ENCODE peak calls at places on chromosomes 16 and 17, in eight cellular contexts. L, J, H, Y, U, N, F and M are unnamed samples.

GRCh38 chr17:80612997-80613731 is 68.5 kb downstream of the RPTOR start:
- DNase-seq in N (no peak), H (no peak), F (no peak), U (no peak), L (no peak), J (no peak), Y (no peak), M (no peak)

GRCh38 chr17:79681628-79682261 is 49.0 kb upstream of the ENPP7 start:
- DNase-seq in N (no peak), Y (no peak), H (no peak), J (no peak), L (no peak), F (no peak), U (no peak), M (no peak)

GRCh38 chr17:36024440-36024839 is 6.7 kb upstream of the CCL23 start:
- DNase-seq in J (no peak), U (no peak), Y (no peak), F (no peak), N (no peak), L (no peak), H (no peak), M (no peak)

GRCh38 chr16:64132686-64133085 is 989.2 kb downstream of the CDH11 start:
- DNase-seq in J (no peak), L (no peak), U (no peak), H (no peak), N (no peak), F (peak), Y (no peak), M (no peak)

GRCh38 chr16:67932462-67932840 is 789 bp upstream of the CTRL start:
- DNase-seq in L (no peak), N (no peak), F (no peak), H (no peak), U (no peak), J (no peak), Y (no peak), M (no peak)

GRCh38 chr16:87344931-87345631 is 27.9 kb upstream of the C16orf95 start:
- DNase-seq in J (no peak), Y (no peak), L (no peak), U (peak), H (peak), N (no peak), F (no peak), M (peak)

GRCh38 chr16:74451951-74452758 is 30.9 kb upstream of the CLEC18B start:
- DNase-seq in L (no peak), F (no peak), U (no peak), J (peak), N (no peak), H (no peak), Y (no peak), M (no peak)

GRCh38 chr17:81648707-81649085 is 7.6 kb downstream of the PDE6G start:
- DNase-seq in Y (no peak), L (no peak), J (no peak), U (no peak), H (no peak), F (no peak), N (no peak), M (no peak)

GRCh38 chr16:58027341-58028167 is 2.0 kb downstream of the MMP15 start:
- DNase-seq in F (peak), H (no peak), U (peak), L (peak), J (no peak), Y (peak), N (peak), M (peak)

GRCh38 chr17:74923538-74924249 is 379 bp upstream of the OTOP2 start:
- DNase-seq in L (peak), H (peak), U (peak), Y (peak), N (peak), J (peak), F (peak), M (peak)

GRCh38 chr17:17463821-17464220 is 13.0 kb upstream of the MED9 start:
- DNase-seq in L (no peak), U (no peak), N (no peak), J (no peak), Y (no peak), H (no peak), F (no peak), M (no peak)

GRCh38 chr17:79036609-79037008 is 12.6 kb downstream of the C1QTNF1 start:
- DNase-seq in N (no peak), F (peak), H (peak), Y (peak), L (peak), J (no peak), U (no peak), M (peak)

GRCh38 chr17:10668771-10669170 is 11.7 kb upstream of the MYH3 start:
- DNase-seq in N (no peak), U (no peak), L (peak), H (no peak), J (no peak), F (peak), Y (peak), M (peak)

GRCh38 chr17:62652251-62653001 is 25.0 kb downstream of the MRC2 start:
- DNase-seq in J (peak), L (peak), Y (no peak), H (peak), F (peak), N (peak), U (peak), M (peak)

GRCh38 chr16:50235581-50235980 is 30.8 kb upstream of the ADCY7 start:
- DNase-seq in L (peak), Y (no peak), F (peak), N (peak), U (no peak), H (peak), J (no peak), M (peak)

GRCh38 chr16:19289805-19290490 is 4.4 kb downstream of the CLEC19A start:
- DNase-seq in L (no peak), U (no peak), N (peak), J (no peak), Y (no peak), F (no peak), H (peak), M (no peak)

GRCh38 chr16:74865922-74866598 is 91.4 kb upstream of the FA2H start:
- DNase-seq in J (no peak), U (no peak), Y (no peak), N (peak), H (no peak), L (no peak), F (peak), M (no peak)

GRCh38 chr17:18970582-18971480 is 18.9 kb downstream of the SLC5A10 start:
- DNase-seq in N (no peak), F (no peak), L (no peak), J (no peak), H (no peak), Y (peak), U (no peak), M (no peak)

GRCh38 chr17:2932946-2933345 is 130.5 kb downstream of the OR1D5 start:
- DNase-seq in U (no peak), L (no peak), Y (no peak), H (no peak), F (no peak), N (no peak), J (no peak), M (no peak)

GRCh38 chr16:78851266-78851665 is 749.3 kb downstream of the MAF start:
- DNase-seq in F (no peak), J (no peak), Y (no peak), U (no peak), H (no peak), L (no peak), N (no peak), M (no peak)

GRCh38 chr17:36485805-36486203 is 677 bp upstream of the ZNHIT3 start:
- DNase-seq in U (no peak), F (no peak), J (peak), H (peak), Y (no peak), L (no peak), N (peak), M (no peak)

GRCh38 chr17:11278984-11279270 is 37.9 kb downstream of the SHISA6 start:
- DNase-seq in F (no peak), Y (no peak), J (no peak), U (no peak), H (no peak), L (no peak), N (no peak), M (no peak)

GRCh38 chr16:67555795-67556212 is 6.5 kb upstream of the CTCF start:
- DNase-seq in F (peak), H (peak), U (no peak), N (no peak), J (peak), Y (no peak), L (peak), M (peak)

GRCh38 chr16:66474750-66475199 is 47.7 kb downstream of the BEAN1 start:
- DNase-seq in U (no peak), L (no peak), J (peak), H (peak), F (no peak), N (no peak), Y (no peak), M (no peak)

GRCh38 chr17:27882162-27882840 is 10.9 kb downstream of the LYRM9 start:
- DNase-seq in J (no peak), Y (no peak), L (no peak), F (no peak), H (no peak), U (no peak), N (no peak), M (no peak)

GRCh38 chr17:79890706-79891105 is 51.5 kb upstream of the CBX4 start:
- DNase-seq in F (no peak), N (no peak), Y (no peak), U (no peak), J (no peak), H (no peak), L (no peak), M (no peak)

GRCh38 chr17:49210158-49211029 is at the start of the genes ABI3 and GNGT2:
- DNase-seq in H (peak), Y (no peak), F (peak), U (peak), N (no peak), J (peak), L (no peak), M (peak)

GRCh38 chr17:21199311-21199710 is 14.7 kb downstream of the TMEM11 start:
- DNase-seq in U (no peak), Y (no peak), F (peak), L (peak), J (no peak), H (no peak), N (peak), M (peak)

GRCh38 chr16:27225536-27226360 is 22.4 kb downstream of the KDM8 start:
- DNase-seq in F (no peak), N (no peak), U (no peak), Y (no peak), H (no peak), L (no peak), J (peak), M (no peak)

GRCh38 chr17:79082311-79083190 is 7.9 kb downstream of the ENGASE start:
- DNase-seq in J (peak), N (peak), U (peak), L (peak), Y (peak), H (peak), F (peak), M (peak)

GRCh38 chr16:84885024-84885910 is 65.5 kb downstream of the CRISPLD2 start:
- DNase-seq in N (peak), L (peak), U (peak), H (no peak), Y (no peak), F (peak), J (no peak), M (peak)

GRCh38 chr17:83136931-83137330 is 57.5 kb downstream of the METRNL start:
- DNase-seq in U (peak), J (no peak), Y (no peak), H (no peak), L (no peak), F (no peak), N (no peak), M (no peak)

GRCh38 chr17:20010099-20010863 is 1.1 kb downstream of the SPECC1 start:
- DNase-seq in Y (peak), U (peak), F (peak), H (peak), J (peak), N (peak), L (peak), M (peak)

GRCh38 chr17:78993241-78993956 is 13.7 kb upstream of the LGALS3BP start:
- DNase-seq in Y (peak), U (no peak), H (peak), J (peak), L (peak), N (peak), F (peak), M (peak)

GRCh38 chr17:64146418-64147109 is 16.6 kb upstream of the ERN1 start:
- DNase-seq in F (peak), H (peak), U (peak), L (peak), Y (peak), N (peak), J (peak), M (peak)

GRCh38 chr17:29079433-29079832 is 36.5 kb downstream of the PIPOX start:
- DNase-seq in F (no peak), J (no peak), U (no peak), H (no peak), Y (no peak), N (no peak), L (no peak), M (no peak)
- TF ChIP-seq CTCF in F (no peak), J (no peak), U (no peak), H (no peak), Y (no peak), N (no peak), L (no peak), M (no peak)

GRCh38 chr16:585351-585750 is 4.5 kb upstream of the RAB40C start:
- DNase-seq in U (no peak), L (no peak), H (no peak), Y (peak), F (no peak), J (no peak), N (peak), M (no peak)

GRCh38 chr16:586047-586644 is 3.7 kb upstream of the RAB40C start:
- DNase-seq in F (peak), H (peak), Y (no peak), J (no peak), N (no peak), L (no peak), U (no peak), M (no peak)

GRCh38 chr16:588889-589657 is 793 bp upstream of the RAB40C start:
- DNase-seq in N (peak), H (peak), F (peak), J (peak), U (peak), Y (peak), L (peak), M (peak)

GRCh38 chr16:588639-588888 is 1.3 kb upstream of the RAB40C start:
- DNase-seq in H (peak), N (peak), L (peak), U (no peak), J (peak), F (peak), Y (peak), M (peak)

GRCh38 chr16:586645-587590 is 2.9 kb upstream of the RAB40C start:
- DNase-seq in N (no peak), F (peak), H (no peak), Y (no peak), U (no peak), L (no peak), J (no peak), M (no peak)
- H3K4me3 ChIP-seq in N (no peak), F (no peak), H (peak), Y (no peak), U (no peak), L (peak), J (peak), M (no peak)

GRCh38 chr17:44200478-44201155 is 933 bp upstream of the ATXN7L3 start:
- DNase-seq in L (no peak), N (no peak), H (no peak), J (no peak), F (no peak), Y (no peak), U (no peak), M (no peak)

GRCh38 chr17:44199553-44200477 is at the start of gene ATXN7L3:
- DNase-seq in U (peak), Y (peak), H (peak), L (peak), F (peak), N (peak), J (peak), M (peak)

GRCh38 chr17:44198721-44199552 is 747 bp downstream of the ATXN7L3 start:
- DNase-seq in F (peak), J (peak), H (peak), N (peak), Y (peak), L (peak), U (peak), M (peak)

GRCh38 chr17:44197107-44197506 is 2.6 kb downstream of the ATXN7L3 start:
- DNase-seq in U (no peak), L (no peak), H (no peak), F (no peak), J (no peak), Y (no peak), N (no peak), M (no peak)

DNA sequence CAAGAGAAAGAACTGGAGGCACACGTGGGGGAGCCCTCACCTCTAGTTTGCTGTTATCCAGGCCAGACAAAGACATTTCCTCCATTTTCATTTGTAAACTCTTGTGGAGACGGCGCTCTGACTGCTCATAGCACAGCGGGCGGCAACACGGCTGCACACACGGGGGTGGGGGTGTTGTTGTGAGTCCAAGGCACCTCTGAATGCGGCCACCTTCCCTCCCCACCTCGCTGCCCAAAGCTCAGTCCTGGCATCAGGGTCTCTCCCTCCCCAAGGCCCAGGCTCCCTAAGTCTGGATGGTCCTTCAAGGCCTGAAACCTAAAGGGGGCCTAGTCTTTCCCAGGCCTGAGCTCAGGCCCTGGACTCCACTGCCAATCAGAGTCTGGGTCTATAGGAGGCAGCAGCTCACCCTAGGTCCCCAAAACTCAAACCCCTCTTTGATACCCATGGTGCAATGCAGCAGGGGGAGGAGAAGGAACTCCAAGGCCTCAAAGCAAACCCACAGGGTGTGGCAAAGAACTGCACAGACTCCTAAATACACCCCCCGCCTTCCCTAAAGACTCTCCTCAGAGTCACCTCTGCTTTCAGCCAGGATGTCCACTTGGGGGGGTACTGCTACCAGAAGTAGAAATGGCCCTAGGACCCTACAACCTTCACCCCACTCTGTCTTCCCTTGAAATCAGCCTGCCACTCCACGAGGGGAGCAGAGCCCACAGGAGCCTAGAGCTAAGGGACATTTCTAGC is 1.5 kb downstream of the ATXN7L3 start:
- DNase-seq in F (peak), H (peak), Y (peak), J (peak), N (peak), U (no peak), L (peak), M (peak)
- TF ChIP-seq CTCF in F (peak), H (no peak), Y (no peak), J (peak), N (no peak), U (no peak), L (peak), M (peak)

DNA sequence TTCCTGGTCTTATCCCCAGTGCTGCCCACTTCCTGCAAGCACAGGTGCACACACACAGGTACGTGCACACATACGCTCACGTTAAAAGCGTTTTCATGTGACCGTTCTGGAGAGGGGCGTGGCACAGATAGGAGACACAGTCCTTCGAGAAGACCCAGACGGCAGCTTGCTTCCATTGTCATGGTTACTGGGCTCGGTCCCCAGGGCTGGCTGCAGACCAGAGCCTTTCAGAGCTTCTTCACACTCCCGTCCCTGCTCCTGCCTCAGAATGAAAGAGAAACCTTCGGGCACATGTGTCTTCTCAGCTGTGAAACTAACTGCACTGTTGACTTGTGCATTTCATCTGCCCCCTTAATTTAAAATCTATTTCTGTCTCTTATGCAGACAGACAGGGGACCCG is 154.2 kb downstream of the PITPNC1 start:
- DNase-seq in L (no peak), Y (no peak), H (no peak), N (no peak), J (peak), U (peak), F (peak), M (no peak)
- H3K4me3 ChIP-seq in L (no peak), Y (no peak), H (no peak), N (no peak), J (peak), U (peak), F (no peak), M (no peak)

DNA sequence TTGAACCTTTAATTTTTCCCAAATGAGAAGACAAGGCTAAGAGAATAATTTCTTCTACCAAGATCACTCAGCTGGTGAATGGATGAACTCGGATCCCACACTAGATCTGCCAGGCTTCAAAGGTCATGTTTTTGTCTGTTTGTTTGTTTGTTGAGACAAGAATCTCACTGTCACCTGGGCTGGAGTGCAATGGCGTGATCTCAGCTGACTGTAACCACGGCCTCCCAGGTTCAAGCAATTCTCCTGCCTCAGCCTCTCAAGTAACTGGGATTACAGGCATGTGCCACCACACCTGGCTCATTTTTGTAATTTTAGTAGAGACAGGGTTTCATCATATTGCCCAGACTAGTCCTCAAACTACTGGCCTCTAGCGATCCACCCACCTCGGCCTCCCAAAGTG is 6.6 kb downstream of the ZNF19 start:
- DNase-seq in F (no peak), N (no peak), H (no peak), U (no peak), L (no peak), J (no peak), Y (no peak), M (no peak)
- TF ChIP-seq CTCF in F (no peak), N (no peak), H (no peak), U (no peak), L (no peak), J (no peak), Y (no peak), M (no peak)

GRCh38 chr17:51493206-51493605 is 232.9 kb downstream of the UTP18 start:
- DNase-seq in H (no peak), F (no peak), L (no peak), J (no peak), U (no peak), N (no peak), Y (no peak), M (no peak)
- H3K4me3 ChIP-seq in H (no peak), F (no peak), L (no peak), J (no peak), U (no peak), N (no peak), Y (no peak), M (no peak)

GRCh38 chr17:46129302-46129701 is 63.9 kb downstream of the KANSL1 start:
- DNase-seq in Y (no peak), N (no peak), U (no peak), F (no peak), H (no peak), J (no peak), L (no peak), M (no peak)
- TF ChIP-seq CTCF in Y (no peak), N (no peak), U (no peak), F (no peak), H (no peak), J (no peak), L (no peak), M (no peak)

GRCh38 chr17:39618956-39619785 is 7.6 kb upstream of the PPP1R1B start:
- DNase-seq in H (no peak), N (no peak), U (no peak), Y (no peak), F (no peak), J (no peak), L (no peak), M (no peak)
- H3K4me3 ChIP-seq in H (no peak), N (peak), U (no peak), Y (peak), F (no peak), J (no peak), L (no peak), M (no peak)

GRCh38 chr17:9571201-9571600 is 4.4 kb downstream of the STX8 start:
- DNase-seq in J (no peak), N (no peak), Y (no peak), H (no peak), L (peak), F (no peak), U (no peak), M (no peak)
- TF ChIP-seq CTCF in J (no peak), N (no peak), Y (no peak), H (no peak), L (no peak), F (no peak), U (no peak), M (no peak)